ENCODE peak calls at places on chromosomes 7 and 10, in five cellular contexts. A is GM23248; X is neuronal stem cell; Z is adipocyte; Y is CD4-positive, CD25-positive, alpha-beta regulatory T cell. H is an unnamed sample.

GRCh38 chr10:3869036-3869435 is 84.0 kb upstream of the KLF6 start:
- DNase-seq in A (no peak), X (no peak), Z (no peak), Y (no peak), H (no peak)

GRCh38 chr10:43253461-43254198 is 13.2 kb downstream of the RASGEF1A start:
- DNase-seq in A (no peak), X (no peak), Z (no peak), Y (no peak), H (no peak)

GRCh38 chr10:63629363-63630084 is 108.3 kb downstream of the REEP3 start:
- DNase-seq in A (peak; percentile 99), X (peak; percentile 88), Z (peak; percentile 99), Y (peak; percentile 76), H (peak; percentile 62)

GRCh38 chr7:101308245-101309085 is 13.1 kb downstream of the IFT22 start:
- DNase-seq in A (peak; percentile 44), X (peak; percentile 33), Z (peak; percentile 56), Y (no peak), H (no peak)

GRCh38 chr7:142612264-142612881 is 136.9 kb upstream of the PRSS1 start:
- DNase-seq in A (peak; percentile 48), X (no peak), Z (no peak), Y (no peak), H (no peak)

GRCh38 chr10:77513783-77514331 is 123.8 kb downstream of the KCNMA1 start:
- DNase-seq in A (peak; percentile 95), X (no peak), Z (peak; percentile 90), Y (no peak), H (no peak)

GRCh38 chr10:92629945-92630344 is 37.0 kb downstream of the KIF11 start:
- DNase-seq in A (no peak), X (no peak), Z (no peak), Y (no peak), H (no peak)

GRCh38 chr10:43078986-43079273 is 2.1 kb downstream of the RET start:
- DNase-seq in A (peak; percentile 35), X (peak; percentile 44), Z (peak; percentile 43), Y (no peak), H (no peak)

GRCh38 chr10:121873236-121873635 is 54.6 kb downstream of the ATE1 start:
- DNase-seq in A (no peak), X (no peak), Z (no peak), Y (no peak), H (no peak)

GRCh38 chr7:16174253-16174652 is 247.1 kb downstream of the CRPPA start:
- DNase-seq in A (no peak), X (no peak), Z (no peak), Y (no peak), H (no peak)

GRCh38 chr10:59108886-59109288 is 67.6 kb upstream of the PHYHIPL start:
- DNase-seq in A (no peak), X (no peak), Z (no peak), Y (no peak), H (no peak)

DNA sequence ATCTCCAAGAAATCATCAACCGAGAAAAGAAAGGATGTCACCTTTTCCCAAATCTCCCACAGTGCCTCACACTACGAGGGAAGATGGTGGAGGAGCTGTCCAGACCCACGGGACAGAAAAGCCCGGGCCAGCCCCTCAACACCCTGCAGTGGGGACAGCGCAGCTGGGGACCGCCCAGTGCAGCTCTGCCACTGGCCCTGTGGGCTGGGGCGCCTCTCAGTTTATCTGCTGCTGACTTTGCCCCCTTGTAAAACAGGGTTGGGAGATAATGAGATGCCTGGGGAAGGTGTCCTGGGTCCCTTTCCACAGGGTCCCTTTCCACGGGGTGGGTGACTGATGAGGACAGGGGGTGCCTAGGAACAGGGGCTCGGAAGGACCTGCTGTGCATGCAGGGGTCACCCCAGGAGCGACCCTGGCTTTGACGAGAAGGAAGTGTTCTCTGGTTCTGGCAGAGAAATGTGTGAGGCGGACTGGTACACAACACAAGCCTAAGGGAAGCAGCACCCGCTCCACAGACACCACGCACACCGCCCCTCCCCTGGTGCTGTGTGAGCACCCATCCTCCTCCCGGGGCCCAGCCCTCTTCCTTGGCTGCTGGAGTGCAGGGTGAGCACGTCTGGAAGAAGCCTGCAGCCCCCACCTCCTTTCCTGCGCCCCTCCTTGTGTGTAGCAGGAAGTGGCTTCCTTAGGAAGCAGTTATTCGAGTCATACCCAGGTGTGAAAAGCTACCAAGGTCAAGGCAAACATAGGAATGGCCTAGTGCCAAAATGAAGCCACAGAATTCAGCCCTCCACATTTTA is 339.9 kb downstream of the DNAJB6 start:
- DNase-seq in A (no peak), X (no peak), Z (no peak), Y (no peak), H (no peak)
- H3K9me3 ChIP-seq in A (no peaks in the 10 kb centered on the region), X (no peaks in the 10 kb centered on the region), Z (no peaks in the 10 kb centered on the region), Y (no peaks in the 10 kb centered on the region), H (no peaks in the 10 kb centered on the region)

GRCh38 chr7:1533569-1534329 is 3.2 kb downstream of the MAFK start:
- DNase-seq in A (peak; percentile 97), X (no peak), Z (peak; percentile 82), Y (no peak), H (no peak)

GRCh38 chr7:1536105-1536767 is 5.7 kb downstream of the MAFK start:
- DNase-seq in A (no peak), X (no peak), Z (no peak), Y (no peak), H (peak; percentile 9)

GRCh38 chr7:1535695-1536094 is 5.2 kb downstream of the MAFK start:
- DNase-seq in A (no peak), X (no peak), Z (no peak), Y (no peak), H (no peak)

GRCh38 chr7:1534330-1535099 is 4.0 kb downstream of the MAFK start:
- DNase-seq in A (no peak), X (no peak), Z (no peak), Y (no peak), H (no peak)

GRCh38 chr7:1535100-1535458 is 4.6 kb downstream of the MAFK start:
- DNase-seq in A (no peak), X (no peak), Z (no peak), Y (no peak), H (no peak)
- H3K9me3 ChIP-seq in A (no peaks in the 10 kb centered on the region), X (no peaks in the 10 kb centered on the region), Z (no peaks in the 10 kb centered on the region), Y (no peaks in the 10 kb centered on the region), H (no peaks in the 10 kb centered on the region)

GRCh38 chr10:1596482-1596881 is 140.8 kb downstream of the ADARB2 start:
- DNase-seq in A (no peak), X (no peak), Z (no peak), Y (no peak), H (no peak)

GRCh38 chr10:1591742-1592141 is 145.6 kb downstream of the ADARB2 start:
- DNase-seq in A (no peak), X (no peak), Z (no peak), Y (no peak), H (no peak)

GRCh38 chr10:1595726-1596125 is 141.6 kb downstream of the ADARB2 start:
- DNase-seq in A (no peak), X (no peak), Z (no peak), Y (no peak), H (no peak)

GRCh38 chr10:1595242-1595600 is 142.1 kb downstream of the ADARB2 start:
- DNase-seq in A (no peak), X (no peak), Z (no peak), Y (no peak), H (no peak)

DNA sequence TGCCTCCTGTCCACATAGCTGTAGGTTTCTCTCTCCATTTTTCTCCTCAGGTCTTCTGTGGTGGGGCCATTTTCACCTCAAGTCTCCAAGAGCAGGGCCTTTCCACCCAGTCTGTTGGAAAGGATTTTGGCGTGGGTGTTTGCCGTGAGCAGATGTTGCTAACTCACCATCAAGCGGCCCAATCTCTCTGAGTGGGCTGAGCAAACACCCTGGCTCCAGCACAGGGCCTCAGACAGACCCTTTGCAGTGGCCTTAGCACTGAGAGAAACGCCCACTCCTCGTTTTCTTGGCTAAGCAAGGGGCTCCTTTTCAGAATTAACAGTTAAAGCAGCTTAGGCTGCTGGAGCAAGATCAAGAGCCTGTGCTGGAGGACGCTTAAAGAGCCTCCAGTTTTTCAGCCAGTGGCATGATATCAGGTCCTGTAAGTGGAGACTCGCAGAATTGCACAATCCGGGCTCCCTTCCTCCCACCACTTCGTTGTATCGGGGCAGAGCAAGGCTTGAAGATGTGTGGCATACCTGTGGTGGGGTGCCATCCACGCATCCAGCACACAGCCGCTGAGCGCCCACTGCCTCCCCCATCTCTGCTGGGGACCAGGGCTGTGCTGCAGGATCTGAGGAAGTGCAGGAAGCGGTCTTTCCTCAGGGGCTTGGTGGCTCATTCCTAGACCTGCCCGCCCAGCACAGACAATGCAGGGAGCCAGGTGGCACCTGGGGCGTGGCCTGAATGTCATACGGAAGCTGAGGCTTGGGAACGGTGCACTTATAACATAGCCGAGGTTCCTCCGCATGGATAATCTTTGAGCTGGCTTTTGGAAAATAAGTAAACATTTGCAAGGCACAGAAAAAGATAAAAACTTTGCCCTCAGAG is 142.7 kb downstream of the ADARB2 start:
- DNase-seq in A (no peak), X (no peak), Z (no peak), Y (no peak), H (no peak)
- H3K9me3 ChIP-seq in A (no peaks in the 10 kb centered on the region), X (no peaks in the 10 kb centered on the region), Z (peaks cover 5% of the 10 kb centered on the region), Y (no peaks in the 10 kb centered on the region), H (no peaks in the 10 kb centered on the region)

GRCh38 chr7:130369831-130370230 is 10.5 kb upstream of the CPA1 start:
- DNase-seq in A (peak; percentile 46), X (no peak), Z (no peak), Y (no peak), H (no peak)
- H3K9me3 ChIP-seq in A (no peaks in the 10 kb centered on the region), X (peaks cover 2% of the 10 kb centered on the region), Z (no peaks in the 10 kb centered on the region), Y (no peaks in the 10 kb centered on the region), H (no peaks in the 10 kb centered on the region)

GRCh38 chr10:54137396-54137795 is 663.6 kb downstream of the PCDH15 start:
- DNase-seq in A (no peak), X (no peak), Z (no peak), Y (no peak), H (no peak)
- H3K9me3 ChIP-seq in A (peaks cover 4% of the 10 kb centered on the region), X (peaks cover 12% of the 10 kb centered on the region), Z (peaks cover 17% of the 10 kb centered on the region), Y (peaks cover 7% of the 10 kb centered on the region), H (peaks cover 2% of the 10 kb centered on the region)

DNA sequence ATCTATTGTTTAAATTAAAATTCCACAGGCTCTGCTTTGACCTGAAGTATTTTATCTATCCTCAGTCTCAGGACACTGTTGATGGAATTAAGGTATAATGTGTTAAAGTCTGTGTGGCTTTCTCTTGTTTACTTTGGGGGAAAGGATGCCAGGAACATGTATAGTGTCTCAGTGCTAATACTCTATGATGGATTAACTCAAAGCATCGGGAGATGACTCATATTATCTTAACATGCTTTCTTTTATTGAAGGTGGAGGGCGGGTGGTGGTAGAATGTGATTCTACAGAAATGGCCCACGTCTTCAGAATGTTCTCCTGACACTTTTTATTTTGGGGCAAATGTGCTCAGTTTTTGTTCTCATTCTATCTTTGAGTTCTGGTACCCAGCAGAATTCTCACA is 189.0 kb downstream of the ANKRD30A start:
- DNase-seq in A (no peak), X (no peak), Z (no peak), Y (no peak), H (no peak)
- H3K9me3 ChIP-seq in A (no peaks in the 10 kb centered on the region), X (peaks cover 21% of the 10 kb centered on the region), Z (no peaks in the 10 kb centered on the region), Y (peaks cover 7% of the 10 kb centered on the region), H (no peaks in the 10 kb centered on the region)

GRCh38 chr10:93917814-93918213 is 24.0 kb downstream of the SLC35G1 start:
- DNase-seq in A (no peak), X (no peak), Z (no peak), Y (no peak), H (no peak)
- H3K9me3 ChIP-seq in A (no peaks in the 10 kb centered on the region), X (no peaks in the 10 kb centered on the region), Z (no peaks in the 10 kb centered on the region), Y (no peaks in the 10 kb centered on the region), H (no peaks in the 10 kb centered on the region)

GRCh38 chr10:128314691-128315090 is 188.5 kb upstream of the MKI67 start:
- DNase-seq in A (no peak), X (no peak), Z (no peak), Y (no peak), H (no peak)
- H3K9me3 ChIP-seq in A (no peaks in the 10 kb centered on the region), X (no peaks in the 10 kb centered on the region), Z (no peaks in the 10 kb centered on the region), Y (no peaks in the 10 kb centered on the region), H (no peaks in the 10 kb centered on the region)